ENCODE peak calls at places on chromosomes 4 and X, in seven cellular contexts. M is AG04449, Y is SJSA1, E is HFF-Myc, G is bronchial epithelial cell, S is transverse colon, J is HCT116. U is an unnamed sample.

GRCh38 chrX:153973127-153974002 is 811 bp downstream of the TMEM187 start:
- DNase-seq in E (no peak), S (no peak), Y (no peak), M (no peak), J (no peak), G (peak; percentile 22), U (no peak)

GRCh38 chr4:26140150-26140898 is 180.5 kb upstream of the RBPJ start:
- DNase-seq in S (peak; percentile 22), Y (no peak), M (peak; percentile 57), E (no peak), G (no peak), J (no peak), U (peak; percentile 80)

GRCh38 chr4:44256414-44256813 is 192.2 kb downstream of the KCTD8 start:
- DNase-seq in J (no peak), Y (no peak), E (no peak), S (no peak), G (no peak), M (no peak), U (no peak)

GRCh38 chrX:16311671-16312070 is 144.4 kb downstream of the MAGEB17 start:
- DNase-seq in G (no peak), E (no peak), Y (no peak), S (no peak), J (no peak), M (no peak), U (no peak)

GRCh38 chr4:86223472-86223871 is 136.4 kb downstream of the MAPK10 start:
- DNase-seq in J (peak; percentile 66), G (peak; percentile 33), E (peak; percentile 11), Y (no peak), S (no peak), M (no peak), U (peak; percentile 2)

GRCh38 chr4:164949448-164950118 is 27.9 kb downstream of the TRIM61 start:
- DNase-seq in M (no peak), G (no peak), Y (peak; percentile 44), J (no peak), S (no peak), E (no peak), U (no peak)

GRCh38 chr4:114019276-114019971 is 40.0 kb upstream of the ARSJ start:
- DNase-seq in S (no peak), M (no peak), G (peak; percentile 78), Y (no peak), J (no peak), E (no peak), U (no peak)

GRCh38 chrX:132837126-132837525 is 121.3 kb downstream of the HS6ST2 start:
- DNase-seq in M (no peak), Y (peak; percentile 2), J (peak; percentile 27), G (peak; percentile 68), S (no peak), E (no peak), U (no peak)

GRCh38 chr4:123452585-123452984 is 56.0 kb downstream of the SPRY1 start:
- DNase-seq in E (peak; percentile 86), G (peak; percentile 97), S (peak; percentile 46), Y (peak; percentile 84), J (no peak), M (peak; percentile 38), U (peak; percentile 60)

GRCh38 chrX:46642145-46642544 is 68.6 kb downstream of the CHST7 start:
- DNase-seq in M (no peak), S (no peak), J (no peak), G (no peak), Y (peak; percentile 14), E (no peak), U (peak; percentile 28)

GRCh38 chrX:39752820-39753219 is 344.9 kb downstream of the BCOR start:
- DNase-seq in M (no peak), E (no peak), Y (no peak), G (peak; percentile 27), J (no peak), S (no peak), U (no peak)

GRCh38 chrX:119690921-119691716 is 1.8 kb downstream of the SEPTIN6 start:
- DNase-seq in M (no peak), S (peak; percentile 11), G (peak; percentile 22), J (no peak), Y (no peak), E (no peak), U (no peak)
- H3K4me3 ChIP-seq in M (peak overlapping the region; percentile 69), S (no peak overlapping the region), G (no peak overlapping the region), J (no peak overlapping the region), Y (no peak overlapping the region), E (peak overlapping the region; percentile 59), U (peak overlapping the region; percentile 62)

DNA sequence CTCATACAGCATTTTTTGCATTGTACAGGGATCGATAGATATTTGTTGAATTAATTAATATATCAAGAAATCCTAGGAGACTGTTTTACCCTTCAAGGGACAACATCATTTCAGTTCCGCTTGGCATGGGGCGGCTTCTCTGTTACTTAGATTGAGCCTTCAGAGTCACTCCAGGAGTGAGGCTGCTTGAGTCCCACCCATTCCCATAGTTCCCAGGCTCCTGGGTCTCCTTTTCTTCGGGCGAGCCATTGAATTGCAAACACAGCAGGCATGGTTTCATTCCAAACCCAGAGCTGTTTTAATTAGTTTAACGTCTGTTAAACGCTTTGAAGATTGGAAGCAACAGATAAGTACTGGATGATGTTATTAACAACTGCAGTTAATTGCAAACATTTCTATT is 590 bp upstream of the EDA start:
- DNase-seq in J (no peak), S (no peak), G (no peak), Y (no peak), E (no peak), M (no peak), U (no peak)
- H3K4me3 ChIP-seq in J (peak overlapping the region; percentile 13), S (no peak overlapping the region), G (no peak overlapping the region), Y (no peak overlapping the region), E (no peak overlapping the region), M (no peak overlapping the region), U (no peak overlapping the region)

GRCh38 chr4:183861426-183861825 is 43.7 kb upstream of the STOX2 start:
- DNase-seq in M (no peak), E (no peak), G (no peak), J (no peak), S (no peak), Y (no peak), U (no peak)

GRCh38 chr4:183863155-183863825 is 41.8 kb upstream of the STOX2 start:
- DNase-seq in E (no peak), J (no peak), G (no peak), Y (no peak), S (no peak), M (no peak), U (no peak)

GRCh38 chr4:183860110-183860509 is 45.0 kb upstream of the STOX2 start:
- DNase-seq in G (no peak), Y (no peak), E (no peak), J (no peak), M (no peak), S (no peak), U (no peak)

GRCh38 chr4:183858011-183858615 is 47.0 kb upstream of the STOX2 start:
- DNase-seq in E (no peak), G (no peak), M (no peak), J (no peak), Y (no peak), S (no peak), U (no peak)

DNA sequence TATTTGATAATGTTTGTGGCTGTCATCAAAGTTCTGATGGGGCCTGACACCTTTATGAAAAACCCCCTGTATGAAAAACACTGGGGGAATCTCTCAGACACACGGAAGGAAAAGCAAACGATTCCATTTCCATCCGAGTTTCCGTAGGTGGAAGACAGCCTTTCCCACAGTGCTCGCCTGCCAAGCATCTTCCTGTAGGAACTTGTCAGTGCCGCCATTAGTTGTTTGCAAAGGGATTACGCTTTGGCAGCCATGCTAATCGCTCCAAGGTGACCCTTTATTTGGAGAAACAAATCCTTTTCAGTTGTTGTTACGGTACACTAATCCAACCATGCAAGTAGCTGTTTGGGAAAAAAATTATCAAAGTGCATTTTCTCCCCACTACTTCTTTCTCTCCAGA is 44.4 kb upstream of the STOX2 start:
- DNase-seq in E (no peak), Y (no peak), M (no peak), G (peak; percentile 86), S (no peak), J (no peak), U (peak; percentile 27)
- H3K4me3 ChIP-seq in E (no peak overlapping the region), Y (no peak overlapping the region), M (no peak overlapping the region), G (peak overlapping the region; percentile 9), S (no peak overlapping the region), J (no peak overlapping the region), U (no peak overlapping the region)

DNA sequence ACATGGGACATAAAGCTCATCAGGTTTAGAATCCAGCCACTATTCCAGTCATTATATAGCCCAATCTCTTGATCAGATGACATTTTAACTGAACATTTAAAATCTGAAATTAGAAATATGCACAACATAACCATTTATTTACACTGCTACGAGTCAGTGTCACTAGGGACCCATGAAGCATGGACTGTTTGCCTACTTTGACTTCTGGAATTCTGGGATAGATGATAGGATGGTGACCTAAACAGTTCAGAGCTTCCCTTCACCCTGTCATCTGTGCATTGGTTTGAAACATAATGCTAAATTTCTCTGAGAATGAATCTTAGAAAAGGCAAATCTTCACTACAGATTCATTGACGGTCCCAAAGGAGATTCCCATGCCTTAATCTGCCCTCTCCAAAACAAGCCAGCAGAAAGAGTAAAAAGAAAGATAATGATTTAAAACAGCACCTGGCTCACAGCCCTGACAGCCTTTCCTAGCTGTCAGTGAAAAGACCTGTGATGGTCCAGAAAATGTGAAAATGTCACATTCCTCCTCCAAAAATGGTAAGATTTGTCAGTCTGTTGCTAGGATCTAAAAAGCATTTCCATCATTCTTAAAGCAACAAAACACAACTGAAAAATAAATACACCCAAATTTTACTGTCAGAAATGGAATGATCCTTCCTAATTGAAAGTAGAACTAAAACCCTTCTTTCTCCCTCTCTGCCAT is 18.8 kb upstream of the HERC3 start:
- DNase-seq in E (no peak), M (no peak), Y (no peak), G (no peak), J (no peak), S (no peak), U (no peak)
- H3K4me3 ChIP-seq in E (no peak overlapping the region), M (no peak overlapping the region), Y (no peak overlapping the region), G (no peak overlapping the region), J (no peak overlapping the region), S (no peak overlapping the region), U (no peak overlapping the region)

GRCh38 chr4:386708-387105 is 49.1 kb downstream of the ZNF141 start:
- DNase-seq in J (no peak), M (no peak), E (no peak), G (no peak), Y (no peak), S (no peak), U (no peak)
- H3K4me3 ChIP-seq in J (no peak overlapping the region), M (peak overlapping the region; percentile 36), E (no peak overlapping the region), G (no peak overlapping the region), Y (no peak overlapping the region), S (no peak overlapping the region), U (no peak overlapping the region)

GRCh38 chr4:54548098-54548620 is 109.6 kb upstream of the KIT start:
- DNase-seq in J (no peak), S (no peak), M (no peak), Y (no peak), G (no peak), E (no peak), U (no peak)

GRCh38 chr4:54548831-54549460 is 108.8 kb upstream of the KIT start:
- DNase-seq in E (no peak), J (no peak), S (no peak), G (no peak), Y (no peak), M (no peak), U (no peak)

GRCh38 chr4:54545663-54546424 is 111.9 kb upstream of the KIT start:
- DNase-seq in G (peak; percentile 85), M (no peak), J (no peak), E (no peak), S (no peak), Y (no peak), U (no peak)

GRCh38 chr4:54550415-54551171 is 107.2 kb upstream of the KIT start:
- DNase-seq in Y (no peak), J (no peak), G (peak; percentile 8), S (no peak), M (no peak), E (no peak), U (no peak)

GRCh38 chr4:54547299-54548097 is 110.3 kb upstream of the KIT start:
- DNase-seq in G (peak; percentile 26), E (no peak), J (no peak), S (peak; percentile 38), Y (no peak), M (no peak), U (no peak)
- H3K4me3 ChIP-seq in G (no peak overlapping the region), E (no peak overlapping the region), J (no peak overlapping the region), S (no peak overlapping the region), Y (no peak overlapping the region), M (no peak overlapping the region), U (no peak overlapping the region)